ENCODE peak calls at places on chromosome X, in six cellular contexts. I, G, J, M, O and F are unnamed samples.

GRCh38 chrX:1894656-1895055 is 279.8 kb downstream of the ASMT start:
- DNase-seq in I (no peak), G (no peak), O (no peak), J (no peak), M (no peak), F (no peak)

GRCh38 chrX:132127748-132128147 is at the start of gene FRMD7:
- DNase-seq in O (no peak), G (no peak), J (no peak), M (no peak), I (no peak), F (no peak)

GRCh38 chrX:47093248-47093647 is 15.0 kb downstream of the RGN start:
- DNase-seq in M (no peak), G (no peak), O (peak; percentile 35), J (peak; percentile 56), I (no peak), F (no peak)

GRCh38 chrX:2383735-2384134 is 117.0 kb downstream of the DHRSX start:
- DNase-seq in G (no peak), M (no peak), I (no peak), O (no peak), J (no peak), F (no peak)

GRCh38 chrX:154046262-154046771 is 26.6 kb upstream of the IRAK1 start:
- DNase-seq in G (peak; percentile 31), M (no peak), I (no peak), O (peak; percentile 21), J (no peak), F (no peak)

GRCh38 chrX:76850851-76851250 is 423.3 kb downstream of the MAGEE1 start:
- DNase-seq in I (no peak), M (no peak), J (no peak), O (no peak), G (no peak), F (no peak)

GRCh38 chrX:66200855-66201795 is 37.1 kb downstream of the HEPH start:
- DNase-seq in G (no peak), I (no peak), M (no peak), O (no peak), J (peak; percentile 51), F (no peak)

GRCh38 chrX:53279296-53280237 is 1.8 kb downstream of the IQSEC2 start:
- DNase-seq in O (no peak), M (no peak), J (no peak), G (no peak), I (no peak), F (no peak)

GRCh38 chrX:130719399-130719798 is 183.6 kb downstream of the ENOX2 start:
- DNase-seq in M (no peak), I (no peak), J (no peak), O (no peak), G (no peak), F (no peak)

GRCh38 chrX:8191022-8191421 is 20.0 kb upstream of the VCX2 start:
- DNase-seq in G (peak; percentile 27), J (no peak), O (no peak), I (no peak), M (no peak), F (no peak)

GRCh38 chrX:10110984-10111363 is 45.8 kb upstream of the CLCN4 start:
- DNase-seq in J (peak; percentile 57), G (no peak), I (no peak), M (no peak), O (no peak), F (no peak)

GRCh38 chrX:122552291-122552800 is 631.7 kb upstream of the GRIA3 start:
- DNase-seq in O (no peak), M (no peak), I (no peak), G (no peak), J (no peak), F (no peak)

GRCh38 chrX:19870206-19870605 is 17.2 kb downstream of the SH3KBP1 start:
- DNase-seq in O (no peak), M (no peak), I (no peak), J (no peak), G (no peak), F (no peak)

GRCh38 chrX:109874548-109874947 is 128.4 kb upstream of the TMEM164 start:
- DNase-seq in J (no peak), M (no peak), O (no peak), G (no peak), I (no peak), F (no peak)

GRCh38 chrX:124467202-124467601 is 120.8 kb downstream of the SH2D1A start:
- DNase-seq in O (no peak), I (no peak), J (no peak), M (no peak), G (no peak), F (no peak)

DNA sequence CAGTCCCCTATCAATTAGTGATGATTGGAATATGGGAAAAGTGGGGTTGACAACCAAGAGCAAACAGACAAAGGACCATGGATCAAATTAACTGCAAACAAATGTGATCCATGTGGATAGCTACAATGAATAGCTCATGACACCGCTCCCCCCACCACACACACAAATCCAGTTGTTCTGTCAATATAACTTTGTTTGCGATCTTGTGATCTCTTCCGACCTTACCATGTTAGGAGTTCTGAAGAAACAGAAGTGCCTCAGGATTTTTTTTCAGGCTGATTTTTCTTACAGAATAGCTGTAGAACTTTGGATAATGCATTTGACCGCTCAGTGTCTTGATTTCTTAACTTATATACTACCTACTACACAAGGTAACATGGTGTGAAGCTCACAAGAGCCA is 116.6 kb downstream of the SH2D1A start:
- DNase-seq in I (no peak), O (no peak), G (no peak), J (no peak), M (no peak), F (no peak)
- H3K4me1 ChIP-seq in I (no peaks in the 10 kb centered on the region), O (no peaks in the 10 kb centered on the region), G (no peaks in the 10 kb centered on the region), J (no peaks in the 10 kb centered on the region), M (no peaks in the 10 kb centered on the region), F (no peaks in the 10 kb centered on the region)

GRCh38 chrX:40170830-40171512 is 73.2 kb upstream of the BCOR start:
- DNase-seq in I (no peak), M (no peak), O (no peak), G (no peak), J (no peak), F (no peak)
- H3K4me1 ChIP-seq in I (peaks cover 5% of the 10 kb centered on the region), M (peaks cover 7% of the 10 kb centered on the region), O (peaks cover 10% of the 10 kb centered on the region), G (no peaks in the 10 kb centered on the region), J (peaks cover 10% of the 10 kb centered on the region), F (peaks cover 5% of the 10 kb centered on the region)

DNA sequence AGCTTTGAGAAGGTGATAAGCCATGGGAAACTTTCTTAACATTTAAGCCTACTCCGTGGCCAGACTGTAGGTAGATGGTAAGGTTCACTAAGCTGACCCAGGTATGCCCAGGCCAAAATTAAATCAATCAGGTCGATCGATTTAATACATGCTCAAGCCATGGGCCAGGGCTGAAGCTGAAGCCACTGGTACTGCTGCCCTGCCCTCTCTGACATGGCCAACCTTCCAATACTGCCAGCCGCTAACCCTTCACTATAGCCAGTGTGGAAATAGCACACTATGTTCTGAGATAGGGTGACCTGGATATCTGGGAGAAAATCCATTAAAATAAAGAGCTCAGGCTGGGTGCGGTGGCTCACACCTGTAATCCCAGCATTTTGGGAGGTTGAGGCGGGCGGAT is 31.6 kb downstream of the TSC22D3 start:
- DNase-seq in M (no peak), O (no peak), G (no peak), I (no peak), J (no peak), F (no peak)
- H3K4me1 ChIP-seq in M (peaks cover 5% of the 10 kb centered on the region), O (peaks cover 25% of the 10 kb centered on the region), G (peaks cover 4% of the 10 kb centered on the region), I (peaks cover 21% of the 10 kb centered on the region), J (peaks cover 14% of the 10 kb centered on the region), F (no peaks in the 10 kb centered on the region)

GRCh38 chrX:17164936-17165335 is 210.1 kb upstream of the NHS start:
- DNase-seq in O (no peak), G (no peak), J (no peak), M (no peak), I (no peak), F (no peak)
- H3K4me1 ChIP-seq in O (no peaks in the 10 kb centered on the region), G (no peaks in the 10 kb centered on the region), J (no peaks in the 10 kb centered on the region), M (no peaks in the 10 kb centered on the region), I (no peaks in the 10 kb centered on the region), F (no peaks in the 10 kb centered on the region)

GRCh38 chrX:50700921-50701320 is 113.1 kb downstream of the SHROOM4 start:
- DNase-seq in G (no peak), J (no peak), M (peak; percentile 38), I (no peak), O (no peak), F (no peak)
- H3K4me1 ChIP-seq in G (no peaks in the 10 kb centered on the region), J (no peaks in the 10 kb centered on the region), M (peaks cover 2% of the 10 kb centered on the region), I (no peaks in the 10 kb centered on the region), O (no peaks in the 10 kb centered on the region), F (no peaks in the 10 kb centered on the region)

GRCh38 chrX:133786382-133786781 is 199.0 kb downstream of the GPC3 start:
- DNase-seq in J (no peak), I (no peak), G (no peak), O (no peak), M (no peak), F (no peak)
- H3K4me1 ChIP-seq in J (no peaks in the 10 kb centered on the region), I (no peaks in the 10 kb centered on the region), G (no peaks in the 10 kb centered on the region), O (no peaks in the 10 kb centered on the region), M (no peaks in the 10 kb centered on the region), F (peaks cover 2% of the 10 kb centered on the region)